ENCODE peak calls at places on chromosomes 12 and 14, in six cellular contexts. S is B cell; E is posterior cingulate gyrus; T is naive thymus-derived CD4-positive, alpha-beta T cell; Y is GM12865; M is OCI-LY7. I is an unnamed sample.

GRCh38 chr14:29930283-29930682 is 2.6 kb upstream of the PRKD1 start:
- DNase-seq in S (no peak), E (no peak), T (no peak), Y (no peak), M (no peak), I (no peak)

GRCh38 chr14:65290830-65291229 is 121.7 kb upstream of the FUT8 start:
- DNase-seq in S (peak), E (no peak), T (no peak), Y (peak), M (no peak), I (no peak)

GRCh38 chr12:16756833-16757552 is 151.0 kb upstream of the LMO3 start:
- DNase-seq in S (no peak), E (no peak), T (no peak), Y (no peak), M (no peak), I (no peak)

GRCh38 chr12:48034835-48035805 is 30.8 kb upstream of the COL2A1 start:
- DNase-seq in S (no peak), E (no peak), T (no peak), Y (peak), M (no peak), I (no peak)

GRCh38 chr14:77589099-77589498 is 27.3 kb downstream of the SPTLC2 start:
- DNase-seq in S (no peak), E (no peak), T (no peak), Y (peak), M (peak), I (no peak)

GRCh38 chr12:132286912-132287311 is 42.5 kb downstream of the GALNT9 start:
- DNase-seq in S (no peak), E (no peak), T (no peak), Y (no peak), M (no peak), I (no peak)

GRCh38 chr14:105911006-105911847 is 384.8 kb downstream of the TMEM121 start:
- DNase-seq in S (no peak), E (no peak), T (no peak), Y (no peak), M (no peak), I (no peak)

GRCh38 chr12:56267443-56268071 is 815 bp downstream of the COQ10A start:
- DNase-seq in S (no peak), E (no peak), T (no peak), Y (peak), M (no peak), I (no peak)

GRCh38 chr12:130337476-130338303 is at the start of gene PIWIL1:
- DNase-seq in S (no peak), E (no peak), T (no peak), Y (no peak), M (no peak), I (no peak)

GRCh38 chr12:53096089-53096741 is 1.3 kb upstream of the IGFBP6 start:
- DNase-seq in S (no peak), E (no peak), T (no peak), Y (no peak), M (no peak), I (no peak)

GRCh38 chr14:104882325-104882973 is 17.4 kb downstream of the CEP170B start:
- DNase-seq in S (no peak), E (no peak), T (no peak), Y (peak), M (peak), I (no peak)

GRCh38 chr12:21296751-21297406 is 37.8 kb downstream of the SLCO1A2 start:
- DNase-seq in S (no peak), E (no peak), T (no peak), Y (peak), M (peak), I (no peak)

I was measured in stimulated activated effector memory CD8-positive, alpha-beta T cell treated with anti-CD3 and anti-CD28 coated beads, Interleukin-12 subunit alpha, Interleukin-12 subunit beta, amount 100 ng/mL, for 72 hours.